ENCODE peak calls at places on chromosomes 13 and 19, in seven cellular contexts. B is mucosa of gallbladder; I is midbrain; M is activated T-helper 2 cell treated with anti-CD3 and anti-CD28 coated beads, Interferon-gamma antibody, Interleukin-2, Interleukin-4, amounts not matched to agents 10 μg/mL and 5 μg/mL and 100 μg/mL, durations not matched to agents 14 hours and 24 hours and 36 hours; A is activated naive CD4-positive, alpha-beta T cell; Y is esophagus squamous epithelium; T is breast epithelium. X is an unnamed sample.

GRCh38 chr13:72696590-72696989 is 30.8 kb downstream of the MZT1 start:
- DNase-seq in Y (no peak), B (no peak), A (no peak), I (no peak), M (no peak), T (no peak), X (no peak)

GRCh38 chr19:19105365-19106060 is 32.8 kb downstream of the TMEM161A start:
- DNase-seq in M (no peak), B (peak), Y (no peak), I (no peak), T (peak), A (no peak), X (no peak)

GRCh38 chr13:75149781-75150180 is 332.2 kb downstream of the TBC1D4 start:
- DNase-seq in T (no peak), A (no peak), M (no peak), I (no peak), Y (no peak), B (no peak), X (no peak)

GRCh38 chr19:1082165-1082927 is 12.8 kb downstream of the POLR2E start:
- DNase-seq in T (peak), B (peak), M (peak), Y (no peak), I (no peak), A (peak), X (no peak)

GRCh38 chr13:72970956-72971355 is 87.8 kb upstream of the KLF5 start:
- DNase-seq in A (no peak), Y (no peak), T (no peak), I (no peak), B (no peak), M (no peak), X (no peak)

GRCh38 chr13:24625870-24626419 is 54.3 kb upstream of the ATP12A start:
- DNase-seq in I (no peak), A (no peak), M (no peak), Y (no peak), T (no peak), B (no peak), X (no peak)

GRCh38 chr19:1512671-1513491 is at the start of gene ADAMTSL5:
- DNase-seq in I (no peak), A (no peak), Y (no peak), T (no peak), M (peak), B (no peak), X (no peak)

GRCh38 chr13:51675385-51675784 is 91.1 kb downstream of the WDFY2 start:
- DNase-seq in A (no peak), Y (no peak), M (no peak), T (no peak), B (no peak), I (no peak), X (no peak)

GRCh38 chr19:45179063-45179847 is 671 bp downstream of the BLOC1S3 start:
- DNase-seq in T (no peak), M (peak), A (no peak), B (no peak), Y (no peak), I (no peak), X (no peak)

GRCh38 chr13:114115191-114115671 is 17.2 kb downstream of the RASA3 start:
- DNase-seq in T (no peak), I (no peak), A (no peak), M (no peak), Y (no peak), B (no peak), X (no peak)

GRCh38 chr19:1290245-1290698 is 4.6 kb downstream of the EFNA2 start:
- DNase-seq in B (no peak), I (no peak), T (no peak), M (no peak), Y (no peak), A (no peak), X (no peak)

GRCh38 chr19:2983351-2984195 is 6.2 kb downstream of the TLE6 start:
- DNase-seq in B (no peak), Y (no peak), T (peak), I (peak), M (no peak), A (no peak), X (no peak)

GRCh38 chr19:50392759-50393158 is 8.6 kb downstream of the POLD1 start:
- DNase-seq in T (no peak), Y (no peak), B (no peak), I (no peak), A (no peak), M (no peak), X (no peak)

GRCh38 chr13:53112522-53112921 is 83.9 kb downstream of the OLFM4 start:
- DNase-seq in A (no peak), I (no peak), T (no peak), M (no peak), Y (no peak), B (no peak), X (no peak)

GRCh38 chr13:98910501-98910951 is 67.3 kb downstream of the DOCK9 start:
- DNase-seq in I (no peak), A (no peak), B (no peak), T (no peak), M (peak), Y (no peak), X (no peak)

GRCh38 chr19:51431124-51431523 is 13.7 kb upstream of the SIGLEC10 start:
- DNase-seq in Y (no peak), I (no peak), T (no peak), M (no peak), B (no peak), A (no peak), X (peak)

GRCh38 chr19:56103027-56103614 is 18.0 kb downstream of the ZNF787 start:
- DNase-seq in M (no peak), T (no peak), B (no peak), I (no peak), Y (no peak), A (no peak), X (no peak)

GRCh38 chr19:10364644-10365043 is 15.7 kb downstream of the TYK2 start:
- DNase-seq in Y (no peak), I (peak), B (no peak), M (no peak), T (no peak), A (no peak), X (peak)

GRCh38 chr19:8028951-8029491 is 23.5 kb upstream of the CCL25 start:
- DNase-seq in Y (no peak), T (no peak), M (no peak), B (no peak), I (no peak), A (no peak), X (no peak)

GRCh38 chr13:113364371-113364932 is 522 bp upstream of the GRTP1 start:
- DNase-seq in T (peak), M (no peak), I (no peak), Y (no peak), A (no peak), B (no peak), X (no peak)

GRCh38 chr19:40366697-40367561 is 18.4 kb downstream of the PLD3 start:
- DNase-seq in Y (no peak), T (no peak), A (no peak), I (no peak), B (no peak), M (no peak), X (peak)

GRCh38 chr13:35978607-35979316 is 152.4 kb downstream of the DCLK1 start:
- DNase-seq in M (peak), A (no peak), B (peak), T (no peak), I (peak), Y (no peak), X (peak)

GRCh38 chr19:33731886-33732285 is 64.8 kb upstream of the KCTD15 start:
- DNase-seq in B (no peak), M (no peak), T (no peak), Y (no peak), I (no peak), A (no peak), X (no peak)

GRCh38 chr13:50124536-50125305 is 109.5 kb downstream of the KCNRG start:
- DNase-seq in I (no peak), M (peak), Y (no peak), B (peak), T (no peak), A (peak), X (no peak)

GRCh38 chr19:11296264-11296663 is 304 bp downstream of the TSPAN16 start:
- DNase-seq in A (no peak), M (no peak), I (no peak), Y (no peak), B (no peak), T (peak), X (no peak)

GRCh38 chr13:32969516-32969941 is 46.7 kb upstream of the KL start:
- DNase-seq in Y (no peak), T (no peak), B (no peak), I (no peak), M (no peak), A (no peak), X (peak)

GRCh38 chr13:40622246-40622645 is 44.2 kb downstream of the FOXO1 start:
- DNase-seq in I (no peak), M (no peak), A (no peak), Y (no peak), B (no peak), T (no peak), X (no peak)

GRCh38 chr19:14347999-14348889 is 33.0 kb upstream of the ADGRE5 start:
- DNase-seq in A (no peak), T (peak), I (peak), Y (no peak), B (peak), M (peak), X (peak)

GRCh38 chr19:16184665-16185122 is 516 bp upstream of the FAM32A start:
- DNase-seq in T (no peak), Y (no peak), M (no peak), I (no peak), A (no peak), B (no peak), X (no peak)

GRCh38 chr19:47247308-47247990 is 8.9 kb upstream of the CCDC9 start:
- DNase-seq in M (peak), I (peak), B (peak), Y (no peak), A (peak), T (peak), X (peak)

GRCh38 chr19:13091400-13092161 is 11.1 kb downstream of the LYL1 start:
- DNase-seq in A (no peak), Y (no peak), M (no peak), B (peak), T (peak), I (peak), X (peak)

GRCh38 chr13:40780822-40781401 is 8.5 kb upstream of the SLC25A15 start:
- DNase-seq in Y (no peak), B (no peak), T (no peak), A (no peak), I (no peak), M (no peak), X (no peak)

GRCh38 chr13:30807392-30807791 is 72.0 kb downstream of the ALOX5AP start:
- DNase-seq in A (no peak), Y (no peak), I (no peak), T (no peak), M (no peak), B (no peak), X (no peak)

GRCh38 chr19:18520848-18521691 is 800 bp downstream of the ELL start:
- DNase-seq in A (no peak), M (peak), B (peak), I (no peak), Y (no peak), T (no peak), X (no peak)

GRCh38 chr13:47094734-47095434 is 198.0 kb upstream of the HTR2A start:
- DNase-seq in I (no peak), B (no peak), Y (no peak), M (no peak), T (no peak), A (no peak), X (no peak)

GRCh38 chr13:51761638-51762350 is 42.2 kb downstream of the DHRS12 start:
- DNase-seq in M (no peak), B (no peak), I (no peak), Y (no peak), A (no peak), T (no peak), X (no peak)

GRCh38 chr19:49152218-49152550 is 3.0 kb downstream of the HRC start:
- DNase-seq in Y (no peak), B (no peak), M (no peak), I (no peak), T (no peak), A (no peak), X (no peak)

GRCh38 chr19:19552811-19553210 is 14.7 kb downstream of the CILP2 start:
- DNase-seq in T (no peak), M (no peak), I (no peak), A (no peak), B (no peak), Y (no peak), X (no peak)